ENCODE peak calls at places on chromosomes 6 and 20, in ten cellular contexts. A is H7; R is GM04503; M is MCF 10A; I is HS-27A; L is AG10803; F is activated CD8-positive, alpha-beta memory T cell treated with anti-CD3 and anti-CD28 coated beads for 24 hours; J is stomach; N is RPMI8226; E is lung microvascular endothelial cell. O is an unnamed sample.

GRCh38 chr6:105191351-105191750 is 11.5 kb upstream of the POPDC3 start:
- DNase-seq in E (no peak), J (no peak), I (no peak), N (no peak), R (no peak), A (no peak), F (no peak), L (no peak), M (no peak), O (no peak)

GRCh38 chr6:170102038-170102437 is 188.8 kb downstream of the DLL1 start:
- DNase-seq in M (no peak), N (no peak), L (no peak), J (peak), E (no peak), A (peak), I (no peak), R (no peak), F (peak), O (no peak)

GRCh38 chr20:63734111-63734945 is 2.1 kb upstream of the LIME1 start:
- DNase-seq in E (no peak), I (no peak), F (no peak), L (no peak), J (no peak), A (peak), N (no peak), R (no peak), M (no peak), O (no peak)

GRCh38 chr6:26249959-26250805 is 114.8 kb upstream of the BTN3A2 start:
- DNase-seq in N (peak), A (peak), F (peak), L (peak), J (peak), E (peak), R (no peak), I (no peak), M (peak), O (no peak)

GRCh38 chr6:10081075-10081474 is 333.8 kb downstream of the TFAP2A start:
- DNase-seq in L (no peak), M (no peak), F (no peak), N (no peak), J (no peak), E (no peak), R (no peak), I (no peak), A (no peak), O (no peak)

GRCh38 chr6:46453221-46453620 is 38.0 kb downstream of the RCAN2 start:
- DNase-seq in F (no peak), A (no peak), I (no peak), N (no peak), L (peak), E (no peak), M (peak), R (peak), J (no peak), O (no peak)

GRCh38 chr6:8839626-8840025 is 404.3 kb upstream of the SLC35B3 start:
- DNase-seq in A (no peak), I (no peak), N (no peak), R (no peak), E (peak), J (no peak), L (no peak), M (peak), F (no peak), O (no peak)

GRCh38 chr20:32488066-32488838 is 96.9 kb downstream of the NOL4L start:
- DNase-seq in N (no peak), E (no peak), L (no peak), F (no peak), J (no peak), M (no peak), I (no peak), R (no peak), A (peak), O (no peak)

GRCh38 chr20:33554914-33555420 is 65.1 kb downstream of the CBFA2T2 start:
- DNase-seq in N (peak), E (peak), J (no peak), L (peak), R (peak), I (no peak), F (no peak), A (peak), M (peak), O (no peak)

GRCh38 chr20:61786230-61786629 is 279.5 kb downstream of the TAF4 start:
- DNase-seq in A (no peak), L (no peak), J (no peak), F (no peak), N (no peak), R (no peak), M (no peak), E (no peak), I (no peak), O (no peak)

GRCh38 chr6:149840345-149841075 is 23.6 kb downstream of the LRP11 start:
- DNase-seq in R (peak), M (peak), E (peak), J (peak), L (peak), F (peak), N (peak), A (peak), I (peak), O (peak)

GRCh38 chr6:116255246-116255800 is 1.4 kb upstream of the TSPYL4 start:
- DNase-seq in F (no peak), N (no peak), J (no peak), L (peak), E (no peak), I (no peak), R (no peak), A (no peak), M (no peak), O (no peak)

GRCh38 chr6:119495230-119495683 is 145.7 kb upstream of the MAN1A1 start:
- DNase-seq in R (no peak), N (no peak), J (peak), A (no peak), E (peak), M (no peak), I (no peak), F (no peak), L (no peak), O (no peak)

GRCh38 chr6:28927856-28928255 is 4.1 kb upstream of the TRIM27 start:
- DNase-seq in N (no peak), E (no peak), R (no peak), J (no peak), A (no peak), M (no peak), F (no peak), I (no peak), L (no peak), O (no peak)

GRCh38 chr20:20411382-20411781 is 43.5 kb downstream of the INSM1 start:
- DNase-seq in M (no peak), L (no peak), J (no peak), F (no peak), N (no peak), A (no peak), R (no peak), E (no peak), I (no peak), O (no peak)

GRCh38 chr20:542777-543368 is 717 bp downstream of the CSNK2A1 start:
- DNase-seq in N (peak), M (no peak), E (no peak), A (no peak), R (no peak), I (no peak), L (no peak), F (no peak), J (peak), O (no peak)

GRCh38 chr6:14734416-14735340 is 511.2 kb upstream of the JARID2 start:
- DNase-seq in N (peak), A (no peak), F (peak), J (no peak), I (no peak), L (peak), M (peak), E (no peak), R (peak), O (peak)

GRCh38 chr6:108587258-108588059 is 26.7 kb downstream of the FOXO3 start:
- DNase-seq in E (peak), I (no peak), J (no peak), F (no peak), L (peak), N (peak), A (no peak), M (peak), R (no peak), O (no peak)

GRCh38 chr20:1734269-1734858 is 76.8 kb upstream of the SIRPG start:
- DNase-seq in L (peak), I (no peak), M (peak), F (no peak), A (no peak), J (no peak), E (peak), N (peak), R (peak), O (no peak)

GRCh38 chr6:136669299-136669699 is 119.1 kb upstream of the MAP7 start:
- DNase-seq in A (no peak), I (no peak), L (peak), R (peak), E (peak), F (no peak), M (peak), J (no peak), N (no peak), O (no peak)

GRCh38 chr20:36084356-36084755 is 70.2 kb upstream of the EPB41L1 start:
- DNase-seq in R (no peak), L (no peak), E (no peak), J (no peak), A (no peak), N (no peak), M (no peak), I (no peak), F (no peak), O (no peak)

GRCh38 chr6:89843070-89843469 is 13.4 kb downstream of the CASP8AP2 start:
- DNase-seq in A (no peak), N (no peak), L (no peak), R (no peak), F (no peak), I (no peak), E (peak), J (no peak), M (peak), O (no peak)

GRCh38 chr6:26311385-26312095 is 53.5 kb upstream of the BTN3A2 start:
- DNase-seq in I (peak), F (peak), L (peak), J (no peak), E (peak), A (no peak), M (peak), N (peak), R (no peak), O (no peak)

GRCh38 chr20:44074252-44075151 is 112.5 kb downstream of the JPH2 start:
- DNase-seq in R (no peak), J (peak), M (peak), I (no peak), E (no peak), A (no peak), F (no peak), L (peak), N (no peak), O (peak)

GRCh38 chr6:811806-812205 is 118.9 kb upstream of the EXOC2 start:
- DNase-seq in I (no peak), E (no peak), A (no peak), R (no peak), J (no peak), F (no peak), M (no peak), N (no peak), L (peak), O (no peak)

GRCh38 chr6:73248192-73248898 is 14.7 kb downstream of the KHDC1 start:
- DNase-seq in L (no peak), J (no peak), I (no peak), N (no peak), R (no peak), E (no peak), M (no peak), F (no peak), A (no peak), O (no peak)

GRCh38 chr6:71386215-71386614 is 97.6 kb downstream of the OGFRL1 start:
- DNase-seq in A (no peak), E (no peak), R (no peak), I (no peak), L (no peak), J (no peak), M (no peak), N (no peak), F (no peak), O (no peak)

GRCh38 chr20:57030611-57031600 is 235.5 kb downstream of the BMP7 start:
- DNase-seq in R (no peak), L (peak), E (no peak), A (no peak), J (no peak), F (no peak), M (peak), N (peak), I (no peak), O (no peak)

GRCh38 chr6:122678841-122679240 is 68.6 kb downstream of the PKIB start:
- DNase-seq in E (no peak), I (no peak), J (no peak), A (no peak), L (peak), R (no peak), N (no peak), M (no peak), F (no peak), O (no peak)

O was measured in HL-60.